ENCODE peak calls at places on chromosomes 7 and 10, in eight cellular contexts. U is SW 1271, F is nephron progenitor cell, P is HEK293T, I is pons, T is cerebellar cortex, S is NCI-H1417, Y is NCI-H345. E is an unnamed sample.
A peak's percentile ranks its signal among the peaks of the same experiment; 100 is the strongest.

GRCh38 chr7:30559566-30559965 is 35.1 kb upstream of the GARS1 start:
- DNase-seq in T (no peak), U (no peak), F (no peak), S (no peak), Y (no peak), I (no peak), P (no peak), E (no peak)

GRCh38 chr10:123135415-123136141 is at the start of gene HMX3:
- DNase-seq in I (no peak), Y (no peak), U (no peak), T (no peak), P (peak; percentile 57), F (peak; percentile 38), S (peak; percentile 77), E (no peak)

GRCh38 chr10:85922363-85923129 is 444.0 kb downstream of the GRID1 start:
- DNase-seq in P (no peak), T (no peak), U (no peak), S (peak; percentile 2), Y (no peak), I (no peak), F (no peak), E (no peak)

GRCh38 chr7:38600746-38601145 is 30.4 kb downstream of the AMPH start:
- DNase-seq in T (no peak), F (no peak), U (no peak), I (no peak), P (no peak), Y (no peak), S (no peak), E (no peak)

GRCh38 chr7:117774943-117775342 is 98.3 kb downstream of the CTTNBP2 start:
- DNase-seq in T (no peak), U (no peak), F (no peak), Y (no peak), P (no peak), S (no peak), I (no peak), E (no peak)

GRCh38 chr10:116588995-116589394 is 1.8 kb upstream of the PNLIPRP1 start:
- DNase-seq in Y (no peak), I (no peak), T (no peak), U (no peak), F (no peak), S (no peak), P (no peak), E (no peak)

GRCh38 chr7:106952658-106953231 is 87.7 kb downstream of the PIK3CG start:
- DNase-seq in I (peak; percentile 26), T (peak; percentile 21), S (no peak), P (no peak), F (no peak), Y (no peak), U (no peak), E (no peak)

GRCh38 chr10:49257626-49258350 is 41.2 kb upstream of the C10orf71 start:
- DNase-seq in Y (no peak), U (no peak), I (no peak), P (no peak), T (no peak), S (no peak), F (no peak), E (no peak)

GRCh38 chr7:110522751-110523200 is 568.2 kb upstream of the LRRN3 start:
- DNase-seq in Y (peak; percentile 95), P (no peak), U (no peak), I (no peak), S (peak; percentile 76), T (no peak), F (no peak), E (no peak)

GRCh38 chr7:144835166-144835611 is 664 bp downstream of the TPK1 start:
- DNase-seq in F (no peak), T (peak; percentile 79), S (peak; percentile 89), U (no peak), I (peak; percentile 66), P (peak; percentile 53), Y (peak; percentile 58), E (no peak)

GRCh38 chr7:105945848-105946247 is 17.2 kb upstream of the CDHR3 start:
- DNase-seq in I (no peak), U (no peak), F (no peak), Y (no peak), P (no peak), S (no peak), T (no peak), E (no peak)

GRCh38 chr7:138483516-138483915 is 23.5 kb downstream of the TRIM24 start:
- DNase-seq in F (no peak), I (no peak), S (no peak), Y (no peak), T (no peak), U (no peak), P (no peak), E (no peak)